ENCODE peak calls at places on chromosomes 16 and 17, in seven cellular contexts. X is T-helper 9 cell, I is Ammon's horn, V is hippocampal formation, P is MM.1S, E is fibroblast of the aortic adventitia, R is KBM-7. W is an unnamed sample.

GRCh38 chr16:69937465-69937951 is 13.6 kb upstream of the CLEC18A start:
- DNase-seq in V (peak; percentile 78), E (no peak), X (no peak), R (no peak), I (peak; percentile 90), P (no peak), W (no peak)

GRCh38 chr17:51818777-51819176 is 339.7 kb downstream of the CA10 start:
- DNase-seq in I (no peak), X (no peak), P (no peak), R (no peak), E (no peak), V (no peak), W (no peak)

GRCh38 chr16:68377667-68378420 is 67.0 kb downstream of the PRMT7 start:
- DNase-seq in R (no peak), E (peak; percentile 7), X (no peak), V (no peak), P (no peak), I (peak; percentile 67), W (no peak)

GRCh38 chr16:3646348-3646920 is 8.1 kb upstream of the DNASE1 start:
- DNase-seq in P (no peak), X (no peak), E (no peak), V (no peak), R (no peak), I (no peak), W (no peak)

GRCh38 chr16:47848481-47849109 is 307.2 kb downstream of the ABCC12 start:
- DNase-seq in V (peak; percentile 48), E (peak; percentile 16), R (no peak), X (no peak), P (no peak), I (peak; percentile 82), W (no peak)

GRCh38 chr17:51651513-51652298 is 391.4 kb downstream of the UTP18 start:
- DNase-seq in E (no peak), R (no peak), P (no peak), I (no peak), X (no peak), V (no peak), W (no peak)

GRCh38 chr16:69113216-69113615 is 7.8 kb downstream of the HAS3 start:
- DNase-seq in X (no peak), V (no peak), P (no peak), E (no peak), I (no peak), R (no peak), W (no peak)

GRCh38 chr17:2594657-2595085 is 1.2 kb downstream of the PAFAH1B1 start:
- DNase-seq in I (no peak), E (no peak), V (no peak), X (no peak), P (no peak), R (peak; percentile 16), W (no peak)

GRCh38 chr16:13856398-13856797 is 63.6 kb upstream of the ERCC4 start:
- DNase-seq in I (no peak), V (no peak), P (no peak), R (no peak), X (no peak), E (no peak), W (no peak)

GRCh38 chr17:75812096-75813001 is 27.7 kb downstream of the UNK start:
- DNase-seq in X (no peak), E (no peak), V (no peak), R (no peak), P (no peak), I (no peak), W (no peak)

GRCh38 chr17:14935139-14935538 is 330.0 kb downstream of the PMP22 start:
- DNase-seq in X (no peak), I (no peak), E (no peak), V (no peak), P (no peak), R (no peak), W (no peak)

GRCh38 chr16:81127051-81127450 is 30.9 kb upstream of the GCSH start:
- DNase-seq in R (no peak), X (no peak), P (no peak), E (peak; percentile 4), I (no peak), V (no peak), W (no peak)

GRCh38 chr16:18050777-18051176 is 285.8 kb downstream of the NPIPA8 start:
- DNase-seq in X (no peak), R (no peak), P (no peak), V (no peak), I (no peak), E (no peak), W (no peak)

GRCh38 chr17:75601057-75601987 is 13.7 kb downstream of the MYO15B start:
- DNase-seq in E (peak; percentile 13), X (peak; percentile 62), I (peak; percentile 30), V (no peak), P (peak; percentile 67), R (peak; percentile 89), W (peak; percentile 68)

GRCh38 chr16:29996773-29997250 is 771 bp downstream of the INO80E start:
- DNase-seq in I (no peak), P (no peak), V (no peak), X (no peak), R (peak; percentile 27), E (no peak), W (peak; percentile 35)

GRCh38 chr16:28219283-28219682 is 7.5 kb upstream of the XPO6 start:
- DNase-seq in I (no peak), R (no peak), X (no peak), P (no peak), E (no peak), V (no peak), W (no peak)

GRCh38 chr16:68901910-68902309 is 58.6 kb downstream of the TANGO6 start:
- DNase-seq in I (peak; percentile 14), X (no peak), E (peak; percentile 85), P (no peak), R (no peak), V (peak; percentile 30), W (no peak)

GRCh38 chr17:72518810-72519597 is 398.2 kb downstream of the SOX9 start:
- DNase-seq in X (no peak), R (no peak), V (no peak), I (peak; percentile 32), P (no peak), E (no peak), W (no peak)

GRCh38 chr16:2779978-2780898 is 3.2 kb upstream of the ELOB start:
- DNase-seq in R (no peak), E (no peak), P (no peak), V (no peak), X (no peak), I (no peak), W (no peak)

GRCh38 chr16:2467301-2468141 is 3.6 kb upstream of the NTN3 start:
- DNase-seq in E (peak; percentile 71), R (no peak), I (peak; percentile 59), V (no peak), P (no peak), X (no peak), W (peak; percentile 63)

GRCh38 chr16:5412721-5413120 is 315.1 kb upstream of the EEF2KMT start:
- DNase-seq in I (peak; percentile 30), V (peak; percentile 1), R (no peak), P (no peak), E (no peak), X (no peak), W (no peak)

GRCh38 chr17:38693700-38694329 is 11.3 kb upstream of the MLLT6 start:
- DNase-seq in R (no peak), E (peak; percentile 95), P (no peak), V (peak; percentile 43), X (no peak), I (peak; percentile 68), W (no peak)

GRCh38 chr16:17318200-17318599 is 152.6 kb downstream of the XYLT1 start:
- DNase-seq in I (no peak), E (peak; percentile 35), V (no peak), R (no peak), X (no peak), P (no peak), W (no peak)

GRCh38 chr16:719815-720506 is 985 bp upstream of the ANTKMT start:
- DNase-seq in V (no peak), R (peak; percentile 90), I (no peak), X (no peak), E (no peak), P (no peak), W (no peak)

GRCh38 chr17:22138861-22139469 is 446.6 kb downstream of the KCNJ18 start:
- DNase-seq in V (no peak), X (no peak), E (no peak), P (peak; percentile 27), I (no peak), R (no peak), W (no peak)

GRCh38 chr16:22764662-22765302 is 49.2 kb upstream of the HS3ST2 start:
- DNase-seq in R (no peak), I (no peak), E (no peak), X (no peak), V (no peak), P (no peak), W (no peak)

GRCh38 chr17:17117923-17118322 is 75.7 kb downstream of the MPRIP start:
- DNase-seq in X (no peak), P (no peak), V (no peak), R (no peak), E (no peak), I (no peak), W (no peak)